ENCODE peak calls at places on chromosomes 7 and 10, in seven cellular contexts. V, C, F, O, S, A and D are unnamed samples.

GRCh38 chr10:69345890-69346474 is 67.7 kb downstream of the HK1 start:
- DNase-seq in S (no peak), A (no peak), V (peak), C (no peak), O (no peak), F (peak), D (no peak)

GRCh38 chr7:41148521-41148951 is 554.4 kb downstream of the INHBA start:
- DNase-seq in V (peak), S (no peak), A (peak), C (no peak), F (peak), O (no peak), D (no peak)

GRCh38 chr10:132163278-132163765 is 23.4 kb upstream of the DPYSL4 start:
- DNase-seq in C (peak), O (peak), F (no peak), V (no peak), A (no peak), S (no peak), D (peak)

GRCh38 chr7:42102301-42102700 is 134.7 kb downstream of the GLI3 start:
- DNase-seq in V (no peak), F (no peak), O (no peak), S (no peak), C (no peak), A (no peak), D (no peak)

GRCh38 chr7:112383671-112384417 is 66.4 kb upstream of the IFRD1 start:
- DNase-seq in V (peak), C (no peak), F (peak), S (no peak), A (peak), O (no peak), D (peak)

GRCh38 chr10:48493083-48493871 is 111.6 kb downstream of the ARHGAP22 start:
- DNase-seq in A (peak), V (no peak), O (peak), C (peak), F (no peak), S (no peak), D (peak)

GRCh38 chr7:102323914-102324195 is 32.4 kb downstream of the SPDYE6 start:
- DNase-seq in O (no peak), C (peak), S (no peak), A (no peak), V (no peak), F (no peak), D (no peak)

GRCh38 chr7:20786779-20787651 is at the start of gene SP8:
- DNase-seq in S (no peak), O (peak), A (peak), F (peak), V (peak), C (peak), D (peak)

GRCh38 chr10:116728526-116729096 is 13.8 kb downstream of the HSPA12A start:
- DNase-seq in V (no peak), S (no peak), C (no peak), O (no peak), F (no peak), A (peak), D (no peak)

GRCh38 chr10:123562811-123563580 is 103.2 kb upstream of the GPR26 start:
- DNase-seq in S (no peak), F (no peak), O (peak), A (no peak), V (no peak), C (peak), D (no peak)
- TF ChIP-seq CTCF in S (no peak), F (no peak), O (no peak), A (no peak), V (no peak), C (no peak), D (no peak)

GRCh38 chr10:13219685-13220670 is 14.2 kb downstream of the UCMA start:
- DNase-seq in S (no peak), A (peak), V (no peak), O (peak), F (peak), C (peak), D (peak)
- H3K4me3 ChIP-seq in S (no peak), A (no peak), V (no peak), O (no peak), F (no peak), C (no peak), D (no peak)

GRCh38 chr10:122239578-122240257 is 31.4 kb upstream of the BTBD16 start:
- DNase-seq in A (peak), V (peak), S (no peak), O (no peak), C (no peak), F (peak), D (peak)
- TF ChIP-seq CTCF in A (no peak), V (no peak), S (no peak), O (no peak), C (no peak), F (no peak), D (no peak)

GRCh38 chr7:135970682-135971365 is 6.3 kb downstream of the MTPN start:
- DNase-seq in V (no peak), C (no peak), S (no peak), F (no peak), A (no peak), O (no peak), D (peak)
- H3K4me3 ChIP-seq in V (no peak), C (no peak), S (no peak), F (no peak), A (no peak), O (no peak), D (peak)

DNA sequence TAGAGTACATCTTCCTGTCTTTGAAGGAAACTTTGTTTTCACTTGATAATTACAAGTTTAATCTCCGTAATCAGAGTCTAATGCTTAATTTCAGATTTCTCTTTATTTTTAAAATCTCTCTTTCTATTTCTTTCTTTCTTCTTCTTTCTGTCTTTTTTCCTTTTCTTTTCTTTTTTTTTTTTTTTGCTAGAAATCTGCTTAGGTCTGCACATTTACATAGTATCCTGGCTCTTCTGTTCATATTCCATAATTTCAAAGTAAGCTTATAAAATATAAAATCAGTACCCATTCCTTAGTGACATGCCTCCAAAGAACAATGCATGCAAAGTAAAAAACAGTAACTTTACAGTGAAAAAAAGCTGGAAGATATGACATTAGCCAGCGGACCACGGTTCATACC is 601.7 kb upstream of the VSTM2A start:
- DNase-seq in A (no peak), C (no peak), S (no peak), F (no peak), O (no peak), V (no peak), D (no peak)
- TF ChIP-seq CTCF in A (no peak), C (no peak), S (no peak), F (no peak), O (no peak), V (no peak), D (no peak)

DNA sequence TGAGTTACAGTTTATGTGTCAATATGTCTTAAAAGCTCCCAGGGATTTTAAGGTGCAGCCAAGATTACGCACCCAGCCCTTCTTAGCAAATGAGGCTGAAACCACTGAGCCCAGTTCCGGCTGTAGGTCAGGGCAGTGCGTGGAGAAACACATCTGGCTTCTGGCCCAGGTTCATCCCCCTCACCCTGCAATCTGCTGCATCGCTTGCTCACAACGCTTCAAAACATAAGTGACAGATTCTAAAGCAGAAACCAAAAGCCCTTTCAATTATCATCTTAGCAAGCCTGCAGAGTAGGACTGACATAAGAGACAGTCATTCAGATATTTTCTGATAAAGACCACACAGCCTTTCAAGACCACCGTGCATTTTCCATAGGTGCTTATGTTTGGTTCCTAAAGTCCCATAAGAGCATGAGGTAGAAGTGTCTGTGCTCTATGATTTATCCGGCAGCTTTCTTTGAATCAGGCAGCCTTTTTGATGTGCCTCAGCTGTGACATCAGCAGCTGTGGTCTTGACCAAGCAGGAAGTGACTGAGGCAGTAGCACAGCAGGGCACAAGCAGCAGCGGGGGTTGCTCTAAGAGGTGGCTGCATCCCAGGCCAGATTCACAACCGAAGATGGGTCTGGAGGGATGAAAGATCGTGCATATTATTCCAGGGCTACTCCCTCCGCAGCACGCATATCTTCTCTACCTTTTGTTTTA is 72.1 kb upstream of the LYZL2 start:
- DNase-seq in S (no peak), C (peak), O (no peak), F (peak), V (peak), A (peak), D (peak)
- H3K4me3 ChIP-seq in S (no peak), C (no peak), O (no peak), F (no peak), V (no peak), A (peak), D (peak)